ENCODE peak calls at places on chromosomes 1 and 21, in five cellular contexts. One of them, this sample, is unnamed.

GRCh38 chr1:27831568-27832410 is 1.2 kb downstream of the PPP1R8 start:
- DNase-seq in fibroblast of mammary gland: peak; percentile 21
- DNase-seq in EH: peak; percentile 31
- DNase-seq in uterus: no peak
- DNase-seq in choroid plexus epithelial cell: peak; percentile 15
- DNase-seq in this sample: no peak

GRCh38 chr1:10778640-10779039 is 17.8 kb downstream of the CASZ1 start:
- DNase-seq in uterus: no peak
- DNase-seq in EH: no peak
- DNase-seq in fibroblast of mammary gland: no peak
- DNase-seq in choroid plexus epithelial cell: no peak
- DNase-seq in this sample: no peak

GRCh38 chr1:43437031-43437973 is 16.4 kb downstream of the HYI start:
- DNase-seq in uterus: peak; percentile 13
- DNase-seq in choroid plexus epithelial cell: no peak
- DNase-seq in fibroblast of mammary gland: no peak
- DNase-seq in EH: no peak
- DNase-seq in this sample: no peak

GRCh38 chr1:193311226-193311948 is 125.0 kb upstream of the B3GALT2 start:
- DNase-seq in EH: peak; percentile 27
- DNase-seq in choroid plexus epithelial cell: no peak
- DNase-seq in uterus: no peak
- DNase-seq in fibroblast of mammary gland: no peak
- DNase-seq in this sample: peak; percentile 53

GRCh38 chr1:230957580-230957989 is 21.1 kb downstream of the TTC13 start:
- DNase-seq in EH: no peak
- DNase-seq in choroid plexus epithelial cell: no peak
- DNase-seq in uterus: no peak
- DNase-seq in fibroblast of mammary gland: no peak
- DNase-seq in this sample: no peak

GRCh38 chr1:246052603-246053002 is 454.5 kb downstream of the SMYD3 start:
- DNase-seq in uterus: no peak
- DNase-seq in fibroblast of mammary gland: no peak
- DNase-seq in choroid plexus epithelial cell: no peak
- DNase-seq in EH: no peak
- DNase-seq in this sample: no peak

GRCh38 chr1:115324649-115325420 is 13.2 kb downstream of the NGF start:
- DNase-seq in EH: peak; percentile 72
- DNase-seq in fibroblast of mammary gland: peak; percentile 42
- DNase-seq in uterus: no peak
- DNase-seq in choroid plexus epithelial cell: no peak
- DNase-seq in this sample: peak; percentile 46

GRCh38 chr1:203133969-203134725 is 6.6 kb downstream of the ADORA1 start:
- DNase-seq in fibroblast of mammary gland: peak; percentile 72
- DNase-seq in uterus: peak; percentile 66
- DNase-seq in EH: peak; percentile 70
- DNase-seq in choroid plexus epithelial cell: peak; percentile 23
- DNase-seq in this sample: peak; percentile 50

GRCh38 chr1:221310180-221310579 is 430.9 kb downstream of the HLX start:
- DNase-seq in uterus: no peak
- DNase-seq in choroid plexus epithelial cell: no peak
- DNase-seq in fibroblast of mammary gland: no peak
- DNase-seq in EH: no peak
- DNase-seq in this sample: no peak

GRCh38 chr1:149881876-149882275 is 17.5 kb upstream of the BOLA1 start:
- DNase-seq in uterus: no peak
- DNase-seq in fibroblast of mammary gland: no peak
- DNase-seq in EH: no peak
- DNase-seq in choroid plexus epithelial cell: no peak
- DNase-seq in this sample: no peak

GRCh38 chr1:151942882-151943281 is 33.6 kb upstream of the THEM4 start:
- DNase-seq in choroid plexus epithelial cell: peak; percentile 73
- DNase-seq in fibroblast of mammary gland: no peak
- DNase-seq in EH: no peak
- DNase-seq in uterus: no peak
- DNase-seq in this sample: peak; percentile 13

GRCh38 chr1:24935615-24936484 is 5.8 kb upstream of the RUNX3 start:
- DNase-seq in fibroblast of mammary gland: no peak
- DNase-seq in choroid plexus epithelial cell: no peak
- DNase-seq in EH: no peak
- DNase-seq in uterus: no peak
- DNase-seq in this sample: peak; percentile 29

GRCh38 chr1:95095833-95096217 is 21.3 kb upstream of the TLCD4 start:
- DNase-seq in fibroblast of mammary gland: peak; percentile 56
- DNase-seq in EH: no peak
- DNase-seq in choroid plexus epithelial cell: peak; percentile 64
- DNase-seq in uterus: no peak
- DNase-seq in this sample: no peak

GRCh38 chr21:45410151-45410864 is 5.3 kb downstream of the COL18A1 start:
- DNase-seq in choroid plexus epithelial cell: peak; percentile 72
- DNase-seq in uterus: no peak
- DNase-seq in fibroblast of mammary gland: no peak
- DNase-seq in EH: no peak
- DNase-seq in this sample: no peak

GRCh38 chr1:220825819-220826551 is 39.3 kb downstream of the MTARC1 start:
- DNase-seq in uterus: no peak
- DNase-seq in fibroblast of mammary gland: peak; percentile 48
- DNase-seq in choroid plexus epithelial cell: no peak
- DNase-seq in EH: no peak
- DNase-seq in this sample: peak; percentile 31

GRCh38 chr1:40784141-40784770 is 669 bp downstream of the KCNQ4 start:
- DNase-seq in choroid plexus epithelial cell: no peak
- DNase-seq in EH: no peak
- DNase-seq in uterus: peak; percentile 32
- DNase-seq in fibroblast of mammary gland: no peak
- DNase-seq in this sample: no peak

GRCh38 chr1:170700842-170701305 is 36.9 kb downstream of the PRRX1 start:
- DNase-seq in choroid plexus epithelial cell: peak; percentile 47
- DNase-seq in uterus: no peak
- DNase-seq in EH: peak; percentile 83
- DNase-seq in fibroblast of mammary gland: peak; percentile 80
- DNase-seq in this sample: no peak

GRCh38 chr1:217482356-217483102 is 148.4 kb downstream of the GPATCH2 start:
- DNase-seq in uterus: no peak
- DNase-seq in choroid plexus epithelial cell: peak; percentile 91
- DNase-seq in EH: peak; percentile 82
- DNase-seq in fibroblast of mammary gland: peak; percentile 90
- DNase-seq in this sample: peak; percentile 83

GRCh38 chr1:50976890-50977574 is 7.0 kb downstream of the CDKN2C start:
- DNase-seq in choroid plexus epithelial cell: peak; percentile 30
- DNase-seq in fibroblast of mammary gland: peak; percentile 64
- DNase-seq in EH: peak; percentile 74
- DNase-seq in uterus: no peak
- DNase-seq in this sample: peak; percentile 58

GRCh38 chr21:45897191-45898027 is 84.2 kb upstream of the COL6A1 start:
- DNase-seq in fibroblast of mammary gland: no peak
- DNase-seq in uterus: no peak
- DNase-seq in choroid plexus epithelial cell: no peak
- DNase-seq in EH: no peak
- DNase-seq in this sample: no peak

GRCh38 chr1:235821361-235821981 is 45.2 kb downstream of the LYST start:
- DNase-seq in fibroblast of mammary gland: peak; percentile 58
- DNase-seq in uterus: no peak
- DNase-seq in EH: peak; percentile 91
- DNase-seq in choroid plexus epithelial cell: peak; percentile 67
- DNase-seq in this sample: peak; percentile 72

GRCh38 chr1:237851209-237851845 is 39.4 kb downstream of the ZP4 start:
- DNase-seq in EH: no peak
- DNase-seq in fibroblast of mammary gland: peak; percentile 61
- DNase-seq in uterus: no peak
- DNase-seq in choroid plexus epithelial cell: peak; percentile 48
- DNase-seq in this sample: no peak

GRCh38 chr1:155966750-155967149 is 11.6 kb downstream of the ARHGEF2 start:
- DNase-seq in uterus: no peak
- DNase-seq in EH: no peak
- DNase-seq in choroid plexus epithelial cell: no peak
- DNase-seq in fibroblast of mammary gland: no peak
- DNase-seq in this sample: no peak

GRCh38 chr1:36865080-36865900 is 169.0 kb downstream of the GRIK3 start:
- DNase-seq in fibroblast of mammary gland: no peak
- DNase-seq in uterus: no peak
- DNase-seq in EH: no peak
- DNase-seq in choroid plexus epithelial cell: no peak
- DNase-seq in this sample: no peak

GRCh38 chr1:112256413-112256812 is 139.6 kb upstream of the CTTNBP2NL start:
- DNase-seq in fibroblast of mammary gland: no peak
- DNase-seq in EH: no peak
- DNase-seq in uterus: no peak
- DNase-seq in choroid plexus epithelial cell: no peak
- DNase-seq in this sample: no peak

GRCh38 chr1:7526196-7526866 is 244.8 kb upstream of the VAMP3 start:
- DNase-seq in EH: peak; percentile 51
- DNase-seq in uterus: no peak
- DNase-seq in choroid plexus epithelial cell: no peak
- DNase-seq in fibroblast of mammary gland: no peak
- DNase-seq in this sample: no peak

GRCh38 chr1:227333423-227333822 is 15.1 kb upstream of the CDC42BPA start:
- DNase-seq in uterus: no peak
- DNase-seq in choroid plexus epithelial cell: no peak
- DNase-seq in fibroblast of mammary gland: peak; percentile 55
- DNase-seq in EH: peak; percentile 19
- DNase-seq in this sample: peak; percentile 19

GRCh38 chr1:78303620-78304019 is 187.2 kb upstream of the PTGFR start:
- DNase-seq in EH: peak; percentile 94
- DNase-seq in choroid plexus epithelial cell: peak; percentile 60
- DNase-seq in fibroblast of mammary gland: peak; percentile 98
- DNase-seq in uterus: peak; percentile 52
- DNase-seq in this sample: peak; percentile 96

GRCh38 chr21:43343992-43344886 is 82.7 kb downstream of the SIK1 start:
- DNase-seq in uterus: no peak
- DNase-seq in EH: no peak
- DNase-seq in choroid plexus epithelial cell: peak; percentile 32
- DNase-seq in fibroblast of mammary gland: no peak
- DNase-seq in this sample: no peak

GRCh38 chr1:214840366-214840765 is 237.4 kb downstream of the CENPF start:
- DNase-seq in EH: peak; percentile 72
- DNase-seq in uterus: no peak
- DNase-seq in fibroblast of mammary gland: peak; percentile 89
- DNase-seq in choroid plexus epithelial cell: peak; percentile 49
- DNase-seq in this sample: peak; percentile 90

GRCh38 chr1:43537423-43538142 is 6.9 kb downstream of the PTPRF start:
- DNase-seq in EH: no peak
- DNase-seq in fibroblast of mammary gland: no peak
- DNase-seq in choroid plexus epithelial cell: no peak
- DNase-seq in uterus: no peak
- DNase-seq in this sample: no peak

GRCh38 chr1:94044891-94045290 is 76.1 kb downstream of the ABCA4 start:
- DNase-seq in fibroblast of mammary gland: no peak
- DNase-seq in EH: no peak
- DNase-seq in choroid plexus epithelial cell: no peak
- DNase-seq in uterus: no peak
- DNase-seq in this sample: no peak

GRCh38 chr1:186463511-186463910 is 2.6 kb upstream of the PDC start:
- DNase-seq in EH: no peak
- DNase-seq in choroid plexus epithelial cell: no peak
- DNase-seq in fibroblast of mammary gland: no peak
- DNase-seq in uterus: no peak
- DNase-seq in this sample: no peak

GRCh38 chr1:226903819-226904710 is 33.6 kb downstream of the PSEN2 start:
- DNase-seq in choroid plexus epithelial cell: peak; percentile 88
- DNase-seq in fibroblast of mammary gland: peak; percentile 74
- DNase-seq in EH: peak; percentile 87
- DNase-seq in uterus: peak; percentile 80
- DNase-seq in this sample: peak; percentile 51

GRCh38 chr1:220906561-220907334 is 27.5 kb downstream of the HLX start:
- DNase-seq in choroid plexus epithelial cell: no peak
- DNase-seq in uterus: no peak
- DNase-seq in EH: peak; percentile 91
- DNase-seq in fibroblast of mammary gland: no peak
- DNase-seq in this sample: peak; percentile 52

GRCh38 chr1:201466492-201466891 is 2.5 kb downstream of the PHLDA3 start:
- DNase-seq in EH: peak; percentile 59
- DNase-seq in fibroblast of mammary gland: peak; percentile 81
- DNase-seq in uterus: no peak
- DNase-seq in choroid plexus epithelial cell: no peak
- DNase-seq in this sample: peak; percentile 54

GRCh38 chr1:198295975-198296374 is 139.2 kb downstream of the NEK7 start:
- DNase-seq in choroid plexus epithelial cell: no peak
- DNase-seq in uterus: no peak
- DNase-seq in fibroblast of mammary gland: no peak
- DNase-seq in EH: peak; percentile 19
- DNase-seq in this sample: no peak

GRCh38 chr1:3772027-3772714 is 378 bp upstream of the SMIM1 start:
- DNase-seq in fibroblast of mammary gland: peak; percentile 35
- DNase-seq in uterus: peak; percentile 95
- DNase-seq in EH: peak; percentile 85
- DNase-seq in choroid plexus epithelial cell: peak; percentile 77
- DNase-seq in this sample: peak; percentile 54

GRCh38 chr1:181971424-181971823 is 90.1 kb downstream of the ZNF648 start:
- DNase-seq in choroid plexus epithelial cell: no peak
- DNase-seq in fibroblast of mammary gland: no peak
- DNase-seq in uterus: no peak
- DNase-seq in EH: no peak
- DNase-seq in this sample: no peak

This sample was measured in AG10803.